ENCODE peak calls at places on chromosomes 7 and 10, in five cellular contexts. C is GM23248, Q is HepG2, I is astrocyte, G is K562. D is an unnamed sample.

GRCh38 chr10:26555719-26556368 is 117.7 kb downstream of the APBB1IP start:
- DNase-seq in I (peak), C (peak), Q (peak), G (no peak), D (peak)

GRCh38 chr10:24350111-24350921 is 141.4 kb downstream of the KIAA1217 start:
- DNase-seq in G (no peak), Q (no peak), C (no peak), I (peak), D (peak)

GRCh38 chr10:26214538-26215461 is 1.8 kb upstream of the GAD2 start:
- DNase-seq in C (no peak), Q (no peak), G (no peak), I (no peak), D (no peak)

GRCh38 chr10:33773895-33774480 is 439.5 kb upstream of the NRP1 start:
- DNase-seq in C (no peak), Q (no peak), I (no peak), G (peak), D (no peak)

GRCh38 chr10:125064681-125065492 is 95.5 kb downstream of the CTBP2 start:
- DNase-seq in I (peak), G (no peak), C (peak), Q (no peak), D (no peak)

GRCh38 chr7:16421333-16422099 is at the start of gene CRPPA:
- DNase-seq in I (peak), C (peak), Q (peak), G (peak), D (no peak)

GRCh38 chr10:13001041-13001886 is at the start of gene CCDC3:
- DNase-seq in Q (no peak), C (peak), I (no peak), G (peak), D (no peak)

GRCh38 chr10:88261152-88261551 is 322.0 kb downstream of the RNLS start:
- DNase-seq in Q (no peak), I (no peak), C (no peak), G (no peak), D (no peak)

GRCh38 chr10:29876008-29876555 is 183.3 kb downstream of the JCAD start:
- DNase-seq in Q (no peak), G (no peak), I (no peak), C (no peak), D (no peak)

GRCh38 chr7:76108540-76109233 is 60.8 kb downstream of the MDH2 start:
- DNase-seq in Q (peak), I (peak), G (no peak), C (peak), D (no peak)

GRCh38 chr10:23694921-23695824 is 256.3 kb downstream of the OTUD1 start:
- DNase-seq in G (no peak), C (no peak), I (no peak), Q (no peak), D (no peak)

GRCh38 chr10:98168147-98168546 is 33.7 kb downstream of the R3HCC1L start:
- DNase-seq in I (no peak), C (no peak), G (no peak), Q (no peak), D (no peak)

GRCh38 chr7:126398851-126399529 is 853.8 kb downstream of the GRM8 start:
- DNase-seq in Q (no peak), G (no peak), I (no peak), C (no peak), D (no peak)

GRCh38 chr10:46525177-46525823 is 31.2 kb downstream of the GPRIN2 start:
- DNase-seq in G (no peak), Q (no peak), I (peak), C (peak), D (no peak)

GRCh38 chr10:91201213-91201996 is 19.1 kb upstream of the PCGF5 start:
- DNase-seq in C (no peak), G (no peak), I (no peak), Q (no peak), D (no peak)

GRCh38 chr10:55500931-55501559 is 700.0 kb upstream of the PCDH15 start:
- DNase-seq in Q (peak), G (no peak), I (peak), C (peak), D (no peak)

GRCh38 chr7:108045154-108045553 is 42.2 kb upstream of the LAMB1 start:
- DNase-seq in Q (no peak), I (peak), G (no peak), C (no peak), D (no peak)

GRCh38 chr10:71241899-71242620 is 29.7 kb downstream of the UNC5B start:
- DNase-seq in G (no peak), I (peak), Q (no peak), C (peak), D (no peak)

GRCh38 chr7:50312176-50312575 is 7.7 kb downstream of the IKZF1 start:
- DNase-seq in I (no peak), C (no peak), G (no peak), Q (no peak), D (no peak)

GRCh38 chr10:36504752-36505151 is 620.6 kb upstream of the ANKRD30A start:
- DNase-seq in C (peak), G (no peak), I (no peak), Q (no peak), D (no peak)

GRCh38 chr10:104447331-104447730 is 93.7 kb downstream of the CFAP58 start:
- DNase-seq in C (peak), I (peak), Q (no peak), G (no peak), D (no peak)

GRCh38 chr10:121322776-121323175 is 275.5 kb downstream of the FGFR2 start:
- DNase-seq in I (no peak), G (no peak), Q (no peak), C (no peak), D (no peak)

GRCh38 chr7:37311282-37311868 is 137.3 kb downstream of the ELMO1 start:
- DNase-seq in C (peak), G (no peak), I (peak), Q (no peak), D (no peak)

GRCh38 chr10:48215148-48215982 is 59.1 kb downstream of the FRMPD2 start:
- DNase-seq in Q (peak), I (no peak), G (peak), C (peak), D (no peak)

GRCh38 chr7:144827581-144828139 is 8.2 kb downstream of the TPK1 start:
- DNase-seq in G (no peak), Q (no peak), C (peak), I (peak), D (peak)

GRCh38 chr7:87506243-87507180 is 31.0 kb upstream of the ABCB4 start:
- DNase-seq in Q (peak), C (peak), G (no peak), I (peak), D (peak)

GRCh38 chr10:49001402-49001801 is 61.8 kb upstream of the LRRC18 start:
- DNase-seq in G (peak), I (no peak), Q (peak), C (no peak), D (no peak)

GRCh38 chr10:132413226-132414205 is 16.5 kb downstream of the PWWP2B start:
- DNase-seq in I (no peak), G (peak), Q (no peak), C (no peak), D (no peak)

GRCh38 chr7:127588019-127588696 is at the start of gene ARF5:
- DNase-seq in G (peak), I (peak), Q (peak), C (peak), D (no peak)

GRCh38 chr10:76051007-76051936 is 619.8 kb downstream of the LRMDA start:
- DNase-seq in C (no peak), I (no peak), G (no peak), Q (peak), D (no peak)

GRCh38 chr10:12403119-12403518 is 53.8 kb downstream of the CAMK1D start:
- DNase-seq in C (no peak), Q (no peak), G (no peak), I (no peak), D (no peak)

GRCh38 chr10:5070648-5071410 is 23.4 kb upstream of the AKR1C3 start:
- DNase-seq in I (peak), C (peak), G (peak), Q (peak), D (no peak)

GRCh38 chr10:14052926-14053325 is 277.8 kb downstream of the FRMD4A start:
- DNase-seq in Q (no peak), C (no peak), I (no peak), G (no peak), D (no peak)

GRCh38 chr7:142248-142955 is 50.0 kb upstream of the FAM20C start:
- DNase-seq in C (no peak), G (no peak), I (no peak), Q (peak), D (no peak)

GRCh38 chr7:124692420-124692819 is 73.2 kb downstream of the GPR37 start:
- DNase-seq in C (no peak), G (no peak), I (peak), Q (no peak), D (no peak)

GRCh38 chr7:152436279-152437147 is 710 bp upstream of the KMT2C start:
- DNase-seq in Q (peak), G (peak), C (peak), I (peak), D (no peak)
- TF ChIP-seq EZH2 in Q (no peak), G (no peak), C (no peak), I (no peak), D (no peak)

GRCh38 chr10:114096864-114097263 is 53.2 kb downstream of the ADRB1 start:
- DNase-seq in C (no peak), G (no peak), I (no peak), Q (no peak), D (no peak)
- H3K4me3 ChIP-seq in C (no peak), G (no peak), I (no peak), Q (no peak), D (no peak)

DNA sequence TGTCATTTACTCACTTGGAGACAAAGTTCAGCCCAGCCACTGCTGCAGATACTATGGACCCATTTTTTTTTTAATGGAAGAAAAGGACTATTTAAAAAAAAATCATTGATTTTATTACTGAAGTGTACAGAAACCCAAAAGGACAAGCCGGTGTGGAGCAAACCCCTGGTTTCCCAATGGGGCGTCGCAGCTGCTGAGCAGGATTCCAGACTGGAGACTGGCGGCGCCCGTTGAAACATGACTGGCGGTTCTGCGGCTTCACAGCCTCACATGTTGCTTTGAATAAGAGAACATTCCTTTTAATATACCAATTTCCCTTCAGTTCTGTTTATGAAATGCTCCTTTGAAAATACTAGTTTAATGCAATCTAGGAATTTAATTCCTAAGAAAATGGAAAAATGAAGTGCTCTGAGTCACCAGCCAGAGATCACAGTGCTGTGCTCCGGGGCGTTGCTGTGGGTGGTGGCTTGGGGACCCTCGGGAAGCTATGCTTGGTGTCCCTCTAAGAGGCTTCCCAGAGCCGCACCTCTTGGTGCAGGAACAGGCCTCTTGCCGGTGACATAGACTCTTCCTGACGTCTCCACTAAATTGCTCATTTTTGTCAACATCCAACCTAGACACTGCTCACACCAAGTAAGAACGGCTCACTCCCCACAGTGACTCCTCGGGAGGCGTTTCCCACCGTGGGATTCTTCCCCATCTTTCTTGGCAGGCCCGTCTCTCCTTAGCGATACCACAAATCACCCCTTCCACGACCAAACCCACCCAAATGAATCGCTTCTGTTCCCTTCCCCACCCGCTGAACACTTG is 12.0 kb upstream of the VIPR2 start:
- DNase-seq in I (no peak), Q (no peak), C (no peak), G (no peak), D (no peak)
- TF ChIP-seq EZH2 in I (no peak), Q (no peak), C (no peak), G (peak), D (no peak)

DNA sequence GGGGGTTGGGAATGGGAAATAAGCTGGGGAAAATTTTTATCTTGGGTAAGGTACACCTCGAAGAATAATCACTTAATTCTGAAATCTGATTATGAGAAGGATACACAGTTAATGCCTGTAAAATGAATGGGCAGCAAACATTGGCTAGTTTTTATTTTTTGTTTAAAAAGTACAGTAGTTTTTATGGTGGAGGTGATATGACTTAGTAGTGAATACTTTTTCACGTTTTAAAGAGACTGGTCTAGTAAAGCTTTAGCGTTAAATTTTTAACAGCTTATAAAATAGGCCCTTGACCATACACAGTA is 1.8 kb downstream of the PTPN12 start:
- DNase-seq in G (no peak), C (no peak), I (no peak), Q (no peak), D (no peak)
- H3K4me3 ChIP-seq in G (peak), C (peak), I (peak), Q (peak), D (peak)

DNA sequence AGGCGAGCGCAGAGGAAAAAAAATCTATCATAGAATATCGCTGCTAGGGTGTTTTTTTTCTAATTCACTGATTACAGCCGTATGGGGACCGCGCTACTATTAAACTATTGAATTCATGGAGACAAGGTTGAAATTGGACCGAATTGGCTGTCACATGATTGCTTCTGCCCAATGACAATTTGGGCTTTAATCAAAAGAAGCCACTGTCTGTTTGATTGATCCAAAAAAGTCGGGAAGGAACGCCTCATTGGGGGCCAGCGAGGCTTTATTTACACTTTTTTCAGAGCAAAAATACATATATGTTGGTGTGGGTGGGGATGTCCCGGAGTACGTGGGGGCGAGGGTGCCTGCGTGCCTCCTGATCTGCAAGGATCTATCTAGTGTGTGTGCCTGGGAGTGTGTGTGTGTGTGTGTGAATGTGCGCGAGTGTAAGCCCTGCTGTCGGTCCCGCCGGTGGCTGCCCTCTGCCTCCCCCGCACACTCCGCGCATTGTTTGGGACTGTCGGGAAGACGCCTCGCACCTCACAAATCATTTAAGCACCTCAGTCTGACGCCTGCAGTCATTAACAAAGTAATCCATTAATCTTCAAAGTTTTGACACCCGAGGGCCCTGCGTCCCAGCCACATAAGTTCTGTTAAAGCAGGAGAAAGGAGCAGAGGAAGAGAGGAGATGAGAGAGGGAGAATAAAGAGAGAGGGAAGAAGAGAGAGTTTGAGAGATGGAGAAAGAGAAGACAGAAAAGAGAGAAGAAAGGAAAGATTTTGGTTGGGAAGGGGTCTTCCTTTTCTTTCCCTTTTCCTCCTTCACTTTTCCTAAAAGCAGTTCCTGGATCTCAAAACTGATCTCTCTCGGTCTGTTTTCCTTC is at the start of gene HOXA2:
- DNase-seq in I (peak), Q (no peak), G (no peak), C (no peak), D (no peak)
- TF ChIP-seq EZH2 in I (no peak), Q (no peak), G (no peak), C (no peak), D (peak)

D was measured in SK-N-MC.